ENCODE peak calls at places on chromosome 12, in seven cellular contexts. O is naive thymus-derived CD4-positive, alpha-beta T cell; A is stimulated activated CD4-positive, alpha-beta T cell treated with anti-CD3 and anti-CD28 coated beads, Interleukin-1b, Interleukin-23, amount 100 ng/mL, for 24 hours; Y is Calu3; R is HL-60; S is WTC11; C is GM12864. G is an unnamed sample.

GRCh38 chr12:7748774-7749296 is 1.7 kb upstream of the CLEC4C start:
- DNase-seq in O (no peak), A (no peak), Y (no peak), R (no peak), S (no peak), C (no peak), G (no peak)

GRCh38 chr12:3821441-3821840 is 51.8 kb downstream of the PARP11 start:
- DNase-seq in O (no peak), A (no peak), Y (no peak), R (no peak), S (no peak), C (no peak), G (no peak)

GRCh38 chr12:49304161-49304560 is 9.2 kb downstream of the PRPH start:
- DNase-seq in O (no peak), A (no peak), Y (no peak), R (no peak), S (no peak), C (no peak), G (peak)

GRCh38 chr12:116802018-116802417 is 63.9 kb downstream of the RNFT2 start:
- DNase-seq in O (no peak), A (no peak), Y (no peak), R (no peak), S (no peak), C (no peak), G (no peak)

GRCh38 chr12:66235626-66236281 is 46.7 kb downstream of the IRAK3 start:
- DNase-seq in O (no peak), A (no peak), Y (no peak), R (no peak), S (no peak), C (no peak), G (no peak)

GRCh38 chr12:6688543-6688999 is 604 bp downstream of the ZNF384 start:
- DNase-seq in O (peak), A (peak), Y (peak), R (no peak), S (no peak), C (no peak), G (no peak)

GRCh38 chr12:103586132-103586531 is 941 bp upstream of the STAB2 start:
- DNase-seq in O (no peak), A (no peak), Y (no peak), R (no peak), S (no peak), C (no peak), G (no peak)

GRCh38 chr12:108234155-108234554 is 105.0 kb downstream of the CMKLR1 start:
- DNase-seq in O (no peak), A (no peak), Y (no peak), R (no peak), S (no peak), C (no peak), G (no peak)

GRCh38 chr12:71731439-71732356 is 23.0 kb upstream of the RAB21 start:
- DNase-seq in O (no peak), A (no peak), Y (peak), R (no peak), S (peak), C (no peak), G (peak)

GRCh38 chr12:124006582-124007170 is 33.7 kb downstream of the ZNF664 start:
- DNase-seq in O (peak), A (no peak), Y (no peak), R (no peak), S (no peak), C (peak), G (no peak)

GRCh38 chr12:1529228-1529861 is 65.0 kb downstream of the FBXL14 start:
- DNase-seq in O (no peak), A (no peak), Y (no peak), R (no peak), S (no peak), C (no peak), G (no peak)

GRCh38 chr12:90152897-90153624 is 444.4 kb upstream of the ATP2B1 start:
- DNase-seq in O (no peak), A (no peak), Y (no peak), R (no peak), S (peak), C (no peak), G (peak)

GRCh38 chr12:6836851-6837250 is 3.9 kb upstream of the GNB3 start:
- DNase-seq in O (no peak), A (no peak), Y (no peak), R (no peak), S (no peak), C (no peak), G (no peak)

GRCh38 chr12:124557518-124558223 is 9.7 kb downstream of the NCOR2 start:
- DNase-seq in O (no peak), A (no peak), Y (no peak), R (no peak), S (no peak), C (no peak), G (no peak)

GRCh38 chr12:28506271-28506670 is 316.0 kb downstream of the CCDC91 start:
- DNase-seq in O (no peak), A (no peak), Y (no peak), R (no peak), S (no peak), C (no peak), G (no peak)

G was measured in trophoblast cell.